ENCODE peak calls at places on chromosomes 6 and 20, in five cellular contexts. W is astrocyte, N is neural progenitor cell, V is ovary, B is pancreas. X is an unnamed sample. For H3K27me3, the result is how much of the 10 kb centered on the place peaks cover.

GRCh38 chr6:74632196-74632595 is 573.7 kb downstream of the COL12A1 start:
- DNase-seq in W (no peak), N (no peak), V (no peak), B (no peak), X (no peak)

GRCh38 chr20:2700913-2701620 is 8.5 kb downstream of the EBF4 start:
- DNase-seq in W (no peak), N (no peak), V (no peak), B (no peak), X (no peak)

GRCh38 chr6:46015119-46015968 is at the start of gene CLIC5:
- DNase-seq in W (no peak), N (peak), V (no peak), B (peak), X (no peak)

GRCh38 chr6:110534731-110535164 is 58.3 kb upstream of the SLC22A16 start:
- DNase-seq in W (peak), N (no peak), V (no peak), B (no peak), X (no peak)

GRCh38 chr6:106490030-106490429 is 129.5 kb downstream of the CRYBG1 start:
- DNase-seq in W (no peak), N (no peak), V (no peak), B (no peak), X (no peak)

GRCh38 chr6:30981942-30982772 is 1.4 kb upstream of the MUC21 start:
- DNase-seq in W (peak), N (peak), V (peak), B (no peak), X (peak)

GRCh38 chr6:70371454-70372105 is 41.7 kb upstream of the FAM135A start:
- DNase-seq in W (peak), N (peak), V (no peak), B (no peak), X (peak)

GRCh38 chr6:109379706-109380105 is 2.6 kb downstream of the CD164 start:
- DNase-seq in W (peak), N (no peak), V (no peak), B (no peak), X (no peak)

GRCh38 chr6:134821397-134821796 is 128.5 kb downstream of the ALDH8A1 start:
- DNase-seq in W (no peak), N (peak), V (no peak), B (no peak), X (no peak)

GRCh38 chr20:10376271-10377075 is 57.5 kb downstream of the MKKS start:
- DNase-seq in W (peak), N (no peak), V (no peak), B (no peak), X (peak)

GRCh38 chr6:130322673-130323268 is 43.0 kb upstream of the TMEM200A start:
- DNase-seq in W (peak), N (peak), V (peak), B (no peak), X (no peak)

GRCh38 chr6:166330612-166331011 is 11.7 kb downstream of the SFT2D1 start:
- DNase-seq in W (peak), N (peak), V (no peak), B (peak), X (no peak)

GRCh38 chr6:27865952-27866369 is 46.2 kb downstream of the OR2B2 start:
- DNase-seq in W (no peak), N (peak), V (no peak), B (no peak), X (no peak)

GRCh38 chr20:35972445-35972844 is 4.1 kb downstream of the CNBD2 start:
- DNase-seq in W (no peak), N (no peak), V (no peak), B (no peak), X (no peak)

GRCh38 chr20:43863821-43864544 is 50.7 kb upstream of the TOX2 start:
- DNase-seq in W (no peak), N (no peak), V (no peak), B (no peak), X (no peak)

GRCh38 chr6:76644231-76644630 is 571.8 kb upstream of the IMPG1 start:
- DNase-seq in W (no peak), N (no peak), V (no peak), B (no peak), X (no peak)

GRCh38 chr6:117483004-117483644 is 650 bp downstream of the DCBLD1 start:
- DNase-seq in W (no peak), N (peak), V (peak), B (peak), X (no peak)

GRCh38 chr6:117481926-117482239 is 591 bp upstream of the DCBLD1 start:
- DNase-seq in W (no peak), N (peak), V (no peak), B (no peak), X (no peak)

GRCh38 chr6:117482240-117483003 is at the start of gene DCBLD1:
- DNase-seq in W (peak), N (peak), V (peak), B (peak), X (no peak)

GRCh38 chr6:117480651-117481050 is 1.8 kb upstream of the DCBLD1 start:
- DNase-seq in W (no peak), N (no peak), V (no peak), B (no peak), X (no peak)

GRCh38 chr6:117481278-117481925 is 1.1 kb upstream of the DCBLD1 start:
- DNase-seq in W (no peak), N (peak), V (no peak), B (no peak), X (no peak)
- H3K4me3 ChIP-seq in W (no peak), N (peak), V (no peak), B (no peak), X (no peak)

DNA sequence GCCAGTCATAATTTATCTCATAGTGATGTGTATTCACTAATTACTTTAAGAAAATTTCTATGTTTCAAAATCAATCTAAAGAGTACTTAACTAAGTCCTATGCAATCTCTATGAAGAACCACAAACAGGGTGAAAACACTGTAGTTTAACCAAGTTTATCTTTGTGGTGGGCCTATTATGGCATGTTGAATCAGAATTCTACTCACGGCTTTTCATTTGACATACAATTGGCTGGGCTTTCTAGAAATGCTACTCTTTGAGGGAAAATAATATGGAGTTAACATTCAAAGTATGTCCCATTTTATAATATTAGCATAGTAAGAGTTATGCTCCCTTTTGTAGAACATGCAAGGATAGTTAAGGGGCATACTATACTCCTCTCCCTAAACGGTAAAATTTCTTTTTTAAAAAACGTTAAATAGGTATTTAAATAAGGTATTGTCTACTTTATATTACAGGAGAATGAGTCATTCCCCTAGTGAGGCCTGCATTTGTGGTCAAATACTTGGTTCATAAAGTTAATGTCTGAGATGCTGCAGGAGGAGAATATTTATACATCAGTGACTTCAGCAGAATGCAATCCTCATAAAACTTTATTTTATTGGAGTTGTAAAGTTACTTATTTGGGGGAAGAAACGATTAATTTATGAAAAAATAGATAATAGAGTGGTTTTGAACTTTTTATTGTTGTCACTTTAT is 1.8 kb downstream of the MOXD1 start:
- DNase-seq in W (peak), N (no peak), V (no peak), B (no peak), X (peak)
- H3K27me3 ChIP-seq in W (under half), N (half or more), V (under half), B (under half), X (under half)

DNA sequence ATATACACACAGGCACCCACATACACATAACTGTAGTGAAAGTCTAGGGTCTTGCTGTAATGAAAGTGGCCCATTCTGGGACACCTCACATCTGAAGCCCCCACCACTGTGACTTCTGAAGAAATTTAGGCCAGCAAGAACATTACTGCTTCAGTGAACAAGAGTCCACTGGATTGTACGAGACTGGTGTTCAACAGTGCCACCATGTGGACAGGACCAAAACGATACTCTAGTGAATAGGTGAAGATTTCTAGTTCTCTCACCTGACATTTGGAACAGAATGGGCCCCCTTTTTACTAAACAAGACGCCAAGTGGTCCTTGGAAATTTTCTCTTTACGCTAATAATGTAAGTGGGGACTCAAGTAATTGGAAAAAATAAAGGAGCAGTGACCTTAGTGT is 156.9 kb downstream of the MAFB start:
- DNase-seq in W (no peak), N (peak), V (no peak), B (no peak), X (no peak)
- H3K4me3 ChIP-seq in W (no peak), N (no peak), V (no peak), B (no peak), X (no peak)

GRCh38 chr20:21105429-21106170 is 558 bp downstream of the LINC00237 start:
- DNase-seq in W (no peak), N (peak), V (no peak), B (peak), X (no peak)
- H3K27me3 ChIP-seq in W (half or more), N (half or more), V (under half), B (under half), X (half or more)

DNA sequence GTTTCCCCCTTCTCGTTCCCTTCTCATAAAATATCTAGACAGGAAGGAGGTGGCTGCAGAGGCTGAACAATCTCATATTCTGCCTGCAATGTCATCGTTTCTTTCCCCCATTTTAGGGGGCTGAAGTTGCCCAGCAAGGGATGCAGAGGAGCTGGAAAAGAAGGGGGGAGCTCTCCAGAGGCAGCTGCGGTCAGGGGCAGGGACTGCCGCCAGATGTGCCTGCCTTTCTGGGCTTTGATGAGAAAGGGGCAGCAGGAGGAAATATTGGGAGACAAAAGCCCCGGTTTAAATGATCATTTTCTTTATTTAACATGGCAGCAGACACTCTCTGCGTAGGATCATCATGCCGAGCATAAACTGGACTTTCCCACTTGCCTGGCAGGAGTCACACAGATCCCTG is 22.7 kb upstream of the MMS22L start:
- DNase-seq in W (no peak), N (peak), V (no peak), B (no peak), X (no peak)
- H3K4me3 ChIP-seq in W (no peak), N (peak), V (no peak), B (no peak), X (no peak)

DNA sequence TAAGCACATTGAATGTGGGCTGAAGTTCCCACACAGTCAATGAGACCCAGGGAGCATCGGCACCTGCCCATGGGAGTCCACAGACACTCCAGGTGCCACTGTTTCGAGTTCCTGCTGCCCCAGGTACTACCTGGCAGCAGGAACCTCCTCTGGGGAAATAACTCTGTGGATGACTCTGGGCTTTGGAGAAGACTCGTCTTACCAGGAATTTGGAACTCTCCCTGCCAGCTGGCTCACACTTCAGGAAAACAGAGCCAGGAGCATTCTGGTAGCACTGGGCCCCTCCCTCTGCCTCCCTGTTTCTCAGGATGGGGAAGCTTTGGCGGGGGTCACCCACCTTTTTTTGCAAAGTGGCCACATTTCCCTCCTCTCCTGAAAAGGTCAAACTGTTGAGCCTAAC is 69.5 kb upstream of the MC3R start:
- DNase-seq in W (no peak), N (no peak), V (no peak), B (no peak), X (no peak)
- H3K27me3 ChIP-seq in W (under half), N (under half), V (under half), B (under half), X (under half)

DNA sequence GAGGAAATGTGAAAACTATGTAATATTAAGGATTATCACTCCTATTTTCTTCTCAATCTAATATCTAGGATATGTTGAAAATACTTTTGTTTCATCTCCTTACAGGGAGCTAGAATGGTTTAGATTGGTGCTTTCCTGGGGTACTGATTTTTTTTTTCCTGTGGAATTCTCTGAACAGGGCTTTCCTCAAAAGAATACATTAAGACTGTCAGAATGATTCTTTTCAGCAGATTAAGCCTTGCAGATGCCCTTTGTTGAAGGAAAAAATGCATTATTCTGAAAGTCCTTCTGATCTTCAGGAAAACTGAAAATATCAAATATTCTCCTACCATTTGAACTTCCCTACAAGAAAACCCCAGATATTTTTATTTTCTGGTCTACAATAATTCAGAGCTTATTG is 178.9 kb downstream of the SOX4 start:
- DNase-seq in W (no peak), N (peak), V (no peak), B (no peak), X (no peak)
- H3K4me3 ChIP-seq in W (no peak), N (peak), V (no peak), B (no peak), X (no peak)

DNA sequence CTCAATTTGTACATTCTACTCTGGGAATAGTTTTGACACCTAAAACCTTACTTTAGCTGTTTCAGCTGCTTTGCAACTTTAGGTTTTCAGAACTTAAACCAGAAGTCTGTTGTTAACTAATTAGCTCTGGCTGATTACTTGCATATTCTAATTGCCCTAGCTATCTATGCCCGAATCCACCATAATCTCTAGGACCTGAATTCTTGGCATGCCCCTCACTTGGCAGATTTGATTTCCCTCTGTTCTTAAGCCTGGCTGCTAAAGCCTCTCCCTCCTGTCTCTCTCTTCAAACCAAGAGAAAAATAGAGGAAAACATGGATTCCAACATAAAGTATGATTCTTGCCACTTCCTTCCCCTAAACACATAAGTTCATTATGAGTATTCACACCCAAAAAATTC is 35.0 kb upstream of the LIN28B start:
- DNase-seq in W (no peak), N (no peak), V (no peak), B (no peak), X (no peak)
- H3K27me3 ChIP-seq in W (under half), N (under half), V (under half), B (under half), X (under half)

GRCh38 chr6:32976334-32977069 is 8.1 kb downstream of the BRD2 start:
- DNase-seq in W (no peak), N (no peak), V (no peak), B (no peak), X (no peak)
- H3K4me3 ChIP-seq in W (no peak), N (no peak), V (no peak), B (no peak), X (no peak)

X was measured in BJ.